ENCODE peak calls at places on chromosomes 3 and 15, in eight cellular contexts. L is endothelial cell; F is activated CD4-positive, alpha-beta T cell treated with anti-CD3 and anti-CD28 coated beads for 48 hours; H is CD8-positive, alpha-beta T cell; V is lower lobe of right lung; A is ovary; P is H9; G is KBM-7. M is an unnamed sample.

GRCh38 chr3:150408232-150409124 is at the start of gene TSC22D2:
- DNase-seq in A (peak; percentile 89), V (peak; percentile 95), F (peak; percentile 97), H (peak; percentile 95), P (peak; percentile 93), L (peak; percentile 98), G (peak; percentile 88), M (peak; percentile 96)

GRCh38 chr15:77826006-77826695 is 193.4 kb upstream of the LINGO1 start:
- DNase-seq in H (no peak), F (no peak), V (peak; percentile 4), P (no peak), A (no peak), G (no peak), L (no peak), M (no peak)

GRCh38 chr3:13164893-13165492 is 91.8 kb upstream of the IQSEC1 start:
- DNase-seq in V (no peak), H (no peak), P (no peak), F (no peak), A (no peak), G (no peak), L (no peak), M (no peak)

GRCh38 chr15:65980824-65981456 is 111.6 kb downstream of the RAB11A start:
- DNase-seq in L (peak; percentile 73), F (peak; percentile 52), P (peak; percentile 87), A (peak; percentile 63), G (peak; percentile 63), V (peak; percentile 68), H (no peak), M (peak; percentile 38)

GRCh38 chr15:68652141-68652540 is 73.3 kb downstream of the CORO2B start:
- DNase-seq in A (peak; percentile 25), G (no peak), V (no peak), L (no peak), P (no peak), H (no peak), F (no peak), M (no peak)

GRCh38 chr3:106714400-106714799 is 662.8 kb upstream of the CCDC54 start:
- DNase-seq in A (no peak), H (no peak), V (no peak), F (no peak), G (no peak), P (no peak), L (no peak), M (no peak)

GRCh38 chr3:149752788-149753136 is 473 bp upstream of the COMMD2 start:
- DNase-seq in G (no peak), F (no peak), V (no peak), A (no peak), H (no peak), P (no peak), L (no peak), M (no peak)

GRCh38 chr3:186772886-186773417 is 10.4 kb upstream of the EIF4A2 start:
- DNase-seq in H (peak; percentile 60), P (peak; percentile 78), F (peak; percentile 81), V (peak; percentile 88), A (peak; percentile 39), L (no peak), G (no peak), M (peak; percentile 84)

M was measured in activated CD4-positive, alpha-beta memory T cell treated with anti-CD3 and anti-CD28 coated beads for 36 hours.